ENCODE peak calls at places on chromosomes 7 and 10, in nine cellular contexts. One of them, this sample, is unnamed.

GRCh38 chr7:122217125-122217524 is 73.1 kb upstream of the AASS start:
- DNase-seq in activated T-cell treated with anti-CD3 and anti-CD28 coated beads, Interleukin-2, amount 50 U/mL, for 1 hour: no peak
- DNase-seq in M059J: no peak
- DNase-seq in naive thymus-derived CD4-positive, alpha-beta T cell: no peak
- DNase-seq in activated effector memory CD4-positive, alpha-beta T cell treated with anti-CD3 and anti-CD28 coated beads, Interleukin-2, amount 50 U/mL, for 16 hours: no peak
- DNase-seq in RWPE1: peak
- DNase-seq in prostate gland: no peak
- DNase-seq in activated T-helper 1 cell treated with anti-CD3 and anti-CD28 coated beads, Interleukin-12 subunit alpha, Interleukin-12 subunit beta, Interleukin-2, Interleukin-4 antibody, amounts not matched to agents 30 ng/mL and 10 ng/mL and 1 ng/mL, durations not matched to agents 14 hours and 24 hours and 36 hours: no peak
- DNase-seq in fibroblast of villous mesenchyme: peak
- DNase-seq in this sample: no peak

GRCh38 chr7:143042159-143042820 is 9.9 kb upstream of the OR6V1 start:
- DNase-seq in activated T-cell treated with anti-CD3 and anti-CD28 coated beads, Interleukin-2, amount 50 U/mL, for 1 hour: no peak
- DNase-seq in M059J: no peak
- DNase-seq in naive thymus-derived CD4-positive, alpha-beta T cell: no peak
- DNase-seq in activated effector memory CD4-positive, alpha-beta T cell treated with anti-CD3 and anti-CD28 coated beads, Interleukin-2, amount 50 U/mL, for 16 hours: no peak
- DNase-seq in RWPE1: no peak
- DNase-seq in prostate gland: no peak
- DNase-seq in activated T-helper 1 cell treated with anti-CD3 and anti-CD28 coated beads, Interleukin-12 subunit alpha, Interleukin-12 subunit beta, Interleukin-2, Interleukin-4 antibody, amounts not matched to agents 30 ng/mL and 10 ng/mL and 1 ng/mL, durations not matched to agents 14 hours and 24 hours and 36 hours: no peak
- DNase-seq in fibroblast of villous mesenchyme: no peak
- DNase-seq in this sample: no peak

GRCh38 chr10:36608866-36609265 is 516.5 kb upstream of the ANKRD30A start:
- DNase-seq in activated T-cell treated with anti-CD3 and anti-CD28 coated beads, Interleukin-2, amount 50 U/mL, for 1 hour: no peak
- DNase-seq in M059J: peak
- DNase-seq in naive thymus-derived CD4-positive, alpha-beta T cell: no peak
- DNase-seq in activated effector memory CD4-positive, alpha-beta T cell treated with anti-CD3 and anti-CD28 coated beads, Interleukin-2, amount 50 U/mL, for 16 hours: no peak
- DNase-seq in RWPE1: no peak
- DNase-seq in prostate gland: no peak
- DNase-seq in activated T-helper 1 cell treated with anti-CD3 and anti-CD28 coated beads, Interleukin-12 subunit alpha, Interleukin-12 subunit beta, Interleukin-2, Interleukin-4 antibody, amounts not matched to agents 30 ng/mL and 10 ng/mL and 1 ng/mL, durations not matched to agents 14 hours and 24 hours and 36 hours: no peak
- DNase-seq in fibroblast of villous mesenchyme: no peak
- DNase-seq in this sample: no peak

GRCh38 chr10:1418031-1418550 is 319.2 kb downstream of the ADARB2 start:
- DNase-seq in activated T-cell treated with anti-CD3 and anti-CD28 coated beads, Interleukin-2, amount 50 U/mL, for 1 hour: no peak
- DNase-seq in M059J: no peak
- DNase-seq in naive thymus-derived CD4-positive, alpha-beta T cell: no peak
- DNase-seq in activated effector memory CD4-positive, alpha-beta T cell treated with anti-CD3 and anti-CD28 coated beads, Interleukin-2, amount 50 U/mL, for 16 hours: peak
- DNase-seq in RWPE1: no peak
- DNase-seq in prostate gland: no peak
- DNase-seq in activated T-helper 1 cell treated with anti-CD3 and anti-CD28 coated beads, Interleukin-12 subunit alpha, Interleukin-12 subunit beta, Interleukin-2, Interleukin-4 antibody, amounts not matched to agents 30 ng/mL and 10 ng/mL and 1 ng/mL, durations not matched to agents 14 hours and 24 hours and 36 hours: no peak
- DNase-seq in fibroblast of villous mesenchyme: no peak
- DNase-seq in this sample: no peak

GRCh38 chr10:3783313-3783689 is 1.7 kb downstream of the KLF6 start:
- DNase-seq in activated T-cell treated with anti-CD3 and anti-CD28 coated beads, Interleukin-2, amount 50 U/mL, for 1 hour: peak
- DNase-seq in M059J: peak
- DNase-seq in naive thymus-derived CD4-positive, alpha-beta T cell: peak
- DNase-seq in activated effector memory CD4-positive, alpha-beta T cell treated with anti-CD3 and anti-CD28 coated beads, Interleukin-2, amount 50 U/mL, for 16 hours: peak
- DNase-seq in RWPE1: no peak
- DNase-seq in prostate gland: peak
- DNase-seq in activated T-helper 1 cell treated with anti-CD3 and anti-CD28 coated beads, Interleukin-12 subunit alpha, Interleukin-12 subunit beta, Interleukin-2, Interleukin-4 antibody, amounts not matched to agents 30 ng/mL and 10 ng/mL and 1 ng/mL, durations not matched to agents 14 hours and 24 hours and 36 hours: peak
- DNase-seq in fibroblast of villous mesenchyme: peak
- DNase-seq in this sample: peak

GRCh38 chr10:64041989-64042490 is 520.8 kb downstream of the REEP3 start:
- DNase-seq in activated T-cell treated with anti-CD3 and anti-CD28 coated beads, Interleukin-2, amount 50 U/mL, for 1 hour: no peak
- DNase-seq in M059J: no peak
- DNase-seq in naive thymus-derived CD4-positive, alpha-beta T cell: no peak
- DNase-seq in activated effector memory CD4-positive, alpha-beta T cell treated with anti-CD3 and anti-CD28 coated beads, Interleukin-2, amount 50 U/mL, for 16 hours: no peak
- DNase-seq in RWPE1: no peak
- DNase-seq in prostate gland: no peak
- DNase-seq in activated T-helper 1 cell treated with anti-CD3 and anti-CD28 coated beads, Interleukin-12 subunit alpha, Interleukin-12 subunit beta, Interleukin-2, Interleukin-4 antibody, amounts not matched to agents 30 ng/mL and 10 ng/mL and 1 ng/mL, durations not matched to agents 14 hours and 24 hours and 36 hours: no peak
- DNase-seq in fibroblast of villous mesenchyme: no peak
- DNase-seq in this sample: no peak

GRCh38 chr10:16116404-16117304 is 256.3 kb upstream of the MINDY3 start:
- DNase-seq in activated T-cell treated with anti-CD3 and anti-CD28 coated beads, Interleukin-2, amount 50 U/mL, for 1 hour: no peak
- DNase-seq in M059J: no peak
- DNase-seq in naive thymus-derived CD4-positive, alpha-beta T cell: no peak
- DNase-seq in activated effector memory CD4-positive, alpha-beta T cell treated with anti-CD3 and anti-CD28 coated beads, Interleukin-2, amount 50 U/mL, for 16 hours: no peak
- DNase-seq in RWPE1: no peak
- DNase-seq in prostate gland: no peak
- DNase-seq in activated T-helper 1 cell treated with anti-CD3 and anti-CD28 coated beads, Interleukin-12 subunit alpha, Interleukin-12 subunit beta, Interleukin-2, Interleukin-4 antibody, amounts not matched to agents 30 ng/mL and 10 ng/mL and 1 ng/mL, durations not matched to agents 14 hours and 24 hours and 36 hours: no peak
- DNase-seq in fibroblast of villous mesenchyme: peak
- DNase-seq in this sample: no peak

GRCh38 chr7:96285579-96285978 is 36.3 kb downstream of the SLC25A13 start:
- DNase-seq in activated T-cell treated with anti-CD3 and anti-CD28 coated beads, Interleukin-2, amount 50 U/mL, for 1 hour: no peak
- DNase-seq in M059J: no peak
- DNase-seq in naive thymus-derived CD4-positive, alpha-beta T cell: peak
- DNase-seq in activated effector memory CD4-positive, alpha-beta T cell treated with anti-CD3 and anti-CD28 coated beads, Interleukin-2, amount 50 U/mL, for 16 hours: no peak
- DNase-seq in RWPE1: no peak
- DNase-seq in prostate gland: no peak
- DNase-seq in activated T-helper 1 cell treated with anti-CD3 and anti-CD28 coated beads, Interleukin-12 subunit alpha, Interleukin-12 subunit beta, Interleukin-2, Interleukin-4 antibody, amounts not matched to agents 30 ng/mL and 10 ng/mL and 1 ng/mL, durations not matched to agents 14 hours and 24 hours and 36 hours: peak
- DNase-seq in fibroblast of villous mesenchyme: no peak
- DNase-seq in this sample: no peak

GRCh38 chr7:4255336-4255735 is 426.8 kb upstream of the FOXK1 start:
- DNase-seq in activated T-cell treated with anti-CD3 and anti-CD28 coated beads, Interleukin-2, amount 50 U/mL, for 1 hour: no peak
- DNase-seq in M059J: no peak
- DNase-seq in naive thymus-derived CD4-positive, alpha-beta T cell: no peak
- DNase-seq in activated effector memory CD4-positive, alpha-beta T cell treated with anti-CD3 and anti-CD28 coated beads, Interleukin-2, amount 50 U/mL, for 16 hours: peak
- DNase-seq in RWPE1: no peak
- DNase-seq in prostate gland: no peak
- DNase-seq in activated T-helper 1 cell treated with anti-CD3 and anti-CD28 coated beads, Interleukin-12 subunit alpha, Interleukin-12 subunit beta, Interleukin-2, Interleukin-4 antibody, amounts not matched to agents 30 ng/mL and 10 ng/mL and 1 ng/mL, durations not matched to agents 14 hours and 24 hours and 36 hours: no peak
- DNase-seq in fibroblast of villous mesenchyme: no peak
- DNase-seq in this sample: peak